ENCODE peak calls at places on chromosomes 7 and 10, in six cellular contexts. One of them, this sample, is unnamed.

GRCh38 chr7:157306836-157307533 is 29.8 kb upstream of the DNAJB6 start:
- DNase-seq in kidney epithelial cell: no peak
- DNase-seq in sigmoid colon: no peak
- DNase-seq in AG04450: no peak
- DNase-seq in PC-9: no peak
- DNase-seq in gastrocnemius medialis: no peak
- DNase-seq in this sample: no peak

GRCh38 chr7:70474639-70475234 is 657.2 kb upstream of the GALNT17 start:
- DNase-seq in sigmoid colon: no peak
- DNase-seq in AG04450: no peak
- DNase-seq in PC-9: no peak
- DNase-seq in kidney epithelial cell: no peak
- DNase-seq in gastrocnemius medialis: no peak
- DNase-seq in this sample: no peak

GRCh38 chr10:130812381-130813148 is 499.0 kb downstream of the TCERG1L start:
- DNase-seq in kidney epithelial cell: no peak
- DNase-seq in sigmoid colon: no peak
- DNase-seq in gastrocnemius medialis: no peak
- DNase-seq in AG04450: no peak
- DNase-seq in PC-9: no peak
- DNase-seq in this sample: no peak

GRCh38 chr7:116152276-116152675 is 58.1 kb upstream of the TES start:
- DNase-seq in PC-9: no peak
- DNase-seq in sigmoid colon: no peak
- DNase-seq in AG04450: no peak
- DNase-seq in gastrocnemius medialis: no peak
- DNase-seq in kidney epithelial cell: no peak
- DNase-seq in this sample: no peak

GRCh38 chr7:2936891-2937580 is 92.9 kb upstream of the GNA12 start:
- DNase-seq in sigmoid colon: peak
- DNase-seq in PC-9: no peak
- DNase-seq in gastrocnemius medialis: no peak
- DNase-seq in kidney epithelial cell: no peak
- DNase-seq in AG04450: no peak
- DNase-seq in this sample: no peak

GRCh38 chr7:99312316-99313203 is 13.1 kb upstream of the ARPC1A start:
- DNase-seq in PC-9: peak
- DNase-seq in AG04450: peak
- DNase-seq in sigmoid colon: peak
- DNase-seq in gastrocnemius medialis: peak
- DNase-seq in kidney epithelial cell: no peak
- DNase-seq in this sample: peak

GRCh38 chr10:110416776-110417732 is 80.7 kb upstream of the DUSP5 start:
- DNase-seq in sigmoid colon: no peak
- DNase-seq in AG04450: no peak
- DNase-seq in gastrocnemius medialis: no peak
- DNase-seq in kidney epithelial cell: no peak
- DNase-seq in PC-9: no peak
- DNase-seq in this sample: no peak

GRCh38 chr7:432933-433332 is 86.7 kb downstream of the PDGFA start:
- DNase-seq in PC-9: no peak
- DNase-seq in sigmoid colon: no peak
- DNase-seq in gastrocnemius medialis: no peak
- DNase-seq in AG04450: no peak
- DNase-seq in kidney epithelial cell: no peak
- DNase-seq in this sample: no peak

GRCh38 chr10:11454160-11454559 is 157.3 kb downstream of the USP6NL start:
- DNase-seq in PC-9: no peak
- DNase-seq in AG04450: no peak
- DNase-seq in sigmoid colon: no peak
- DNase-seq in kidney epithelial cell: no peak
- DNase-seq in gastrocnemius medialis: no peak
- DNase-seq in this sample: no peak

GRCh38 chr7:157250605-157251228 is 86.1 kb upstream of the DNAJB6 start:
- DNase-seq in sigmoid colon: no peak
- DNase-seq in PC-9: peak
- DNase-seq in AG04450: no peak
- DNase-seq in kidney epithelial cell: no peak
- DNase-seq in gastrocnemius medialis: no peak
- DNase-seq in this sample: peak

GRCh38 chr10:132204781-132205473 is 18.2 kb downstream of the DPYSL4 start:
- DNase-seq in gastrocnemius medialis: no peak
- DNase-seq in AG04450: no peak
- DNase-seq in kidney epithelial cell: no peak
- DNase-seq in PC-9: no peak
- DNase-seq in sigmoid colon: no peak
- DNase-seq in this sample: no peak

GRCh38 chr10:96585726-96586418 is 940 bp downstream of the TM9SF3 start:
- DNase-seq in AG04450: no peak
- DNase-seq in kidney epithelial cell: no peak
- DNase-seq in sigmoid colon: no peak
- DNase-seq in PC-9: no peak
- DNase-seq in gastrocnemius medialis: no peak
- DNase-seq in this sample: peak

GRCh38 chr10:70600512-70601395 is 1.8 kb downstream of the PRF1 start:
- DNase-seq in sigmoid colon: no peak
- DNase-seq in PC-9: no peak
- DNase-seq in AG04450: no peak
- DNase-seq in gastrocnemius medialis: no peak
- DNase-seq in kidney epithelial cell: no peak
- DNase-seq in this sample: no peak

GRCh38 chr10:70598857-70599295 is 3.7 kb downstream of the PRF1 start:
- DNase-seq in kidney epithelial cell: no peak
- DNase-seq in AG04450: no peak
- DNase-seq in PC-9: no peak
- DNase-seq in gastrocnemius medialis: no peak
- DNase-seq in sigmoid colon: no peak
- DNase-seq in this sample: no peak

GRCh38 chr10:70597856-70598815 is 4.4 kb downstream of the PRF1 start:
- DNase-seq in AG04450: no peak
- DNase-seq in sigmoid colon: no peak
- DNase-seq in gastrocnemius medialis: no peak
- DNase-seq in PC-9: no peak
- DNase-seq in kidney epithelial cell: no peak
- DNase-seq in this sample: no peak

GRCh38 chr10:70599791-70600190 is 2.8 kb downstream of the PRF1 start:
- DNase-seq in sigmoid colon: no peak
- DNase-seq in AG04450: no peak
- DNase-seq in kidney epithelial cell: no peak
- DNase-seq in gastrocnemius medialis: no peak
- DNase-seq in PC-9: no peak
- DNase-seq in this sample: no peak

DNA sequence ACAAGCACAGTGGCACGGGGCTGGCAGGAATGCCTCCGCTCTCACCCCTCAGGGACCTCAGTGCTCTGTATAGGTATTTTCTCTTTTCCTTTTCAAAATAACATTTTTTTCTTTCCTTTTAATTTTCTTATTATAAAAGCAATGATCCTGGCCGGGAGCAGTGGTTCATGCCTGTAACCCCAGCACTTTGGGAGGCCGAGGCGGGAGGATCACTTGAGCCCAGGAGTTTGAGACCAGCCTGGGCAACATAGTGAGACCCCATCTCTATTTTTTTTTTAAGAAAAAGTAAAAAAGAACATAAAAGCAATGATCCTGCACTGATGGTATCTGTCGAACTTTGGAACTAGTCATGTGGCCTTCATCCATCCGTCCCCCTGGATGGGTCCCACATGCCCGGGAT is 3.2 kb downstream of the PRF1 start:
- DNase-seq in sigmoid colon: no peak
- DNase-seq in PC-9: no peak
- DNase-seq in AG04450: no peak
- DNase-seq in kidney epithelial cell: no peak
- DNase-seq in gastrocnemius medialis: no peak
- DNase-seq in this sample: no peak
- H3K4me3 ChIP-seq in sigmoid colon: no peak
- H3K4me3 ChIP-seq in PC-9: no peak
- H3K4me3 ChIP-seq in AG04450: no peak
- H3K4me3 ChIP-seq in kidney epithelial cell: no peak
- H3K4me3 ChIP-seq in gastrocnemius medialis: no peak
- H3K4me3 ChIP-seq in this sample: no peak

DNA sequence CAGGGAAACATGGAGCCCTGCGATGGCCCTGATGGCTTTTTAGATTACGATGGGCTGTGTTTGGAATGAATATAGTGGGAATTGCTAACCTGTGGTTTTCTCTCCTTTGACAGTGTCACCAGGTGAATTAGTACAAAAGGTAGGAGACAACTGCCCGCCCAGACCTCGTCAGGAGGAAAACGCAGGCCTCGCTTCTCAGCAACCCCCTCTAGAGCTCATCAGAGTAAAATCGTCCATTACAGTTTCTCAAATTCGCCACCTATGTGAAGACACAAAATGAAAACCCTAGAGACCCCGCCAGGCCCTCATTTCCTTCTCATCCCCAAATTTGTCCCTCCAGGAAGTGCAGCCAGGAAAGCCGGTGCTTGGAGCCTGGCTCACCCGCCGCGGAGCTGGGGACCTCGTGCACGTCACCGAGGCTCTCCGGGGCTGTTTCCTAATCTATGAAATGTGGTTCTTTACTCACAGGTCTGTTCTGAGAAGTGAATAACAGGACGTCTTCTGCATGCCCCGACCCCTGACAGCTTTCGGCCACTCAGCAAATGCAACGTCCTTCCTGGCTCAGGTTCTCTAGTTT is 143.7 kb downstream of the VIPR2 start:
- DNase-seq in AG04450: no peak
- DNase-seq in PC-9: no peak
- DNase-seq in gastrocnemius medialis: no peak
- DNase-seq in sigmoid colon: no peak
- DNase-seq in kidney epithelial cell: no peak
- DNase-seq in this sample: no peak
- TF ChIP-seq CTCF in AG04450: no peak
- TF ChIP-seq CTCF in PC-9: no peak
- TF ChIP-seq CTCF in gastrocnemius medialis: no peak
- TF ChIP-seq CTCF in sigmoid colon: no peak
- TF ChIP-seq CTCF in kidney epithelial cell: no peak
- TF ChIP-seq CTCF in this sample: no peak

DNA sequence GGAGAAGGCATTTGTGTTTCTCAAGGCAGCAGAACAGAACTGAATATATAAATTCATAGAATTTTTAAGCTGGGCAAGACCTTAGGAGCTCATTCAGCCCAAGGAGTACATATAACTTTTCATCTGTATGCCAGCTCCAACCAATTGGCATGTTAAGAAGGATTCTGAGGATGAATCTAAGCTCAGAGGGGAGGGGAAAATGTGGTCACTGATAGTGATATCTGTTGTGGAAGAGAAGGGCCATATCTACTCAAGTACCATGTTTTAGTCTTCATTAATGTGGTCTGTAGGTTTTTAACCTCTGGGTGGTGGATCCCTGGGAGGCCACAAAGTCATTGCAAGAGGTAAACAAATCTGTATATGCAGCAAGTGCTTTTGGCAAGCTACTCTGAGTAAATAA is 6.4 kb downstream of the CALD1 start:
- DNase-seq in gastrocnemius medialis: no peak
- DNase-seq in sigmoid colon: no peak
- DNase-seq in PC-9: no peak
- DNase-seq in AG04450: no peak
- DNase-seq in kidney epithelial cell: no peak
- DNase-seq in this sample: no peak
- H3K4me3 ChIP-seq in gastrocnemius medialis: no peak
- H3K4me3 ChIP-seq in sigmoid colon: no peak
- H3K4me3 ChIP-seq in PC-9: no peak
- H3K4me3 ChIP-seq in AG04450: no peak
- H3K4me3 ChIP-seq in kidney epithelial cell: no peak
- H3K4me3 ChIP-seq in this sample: no peak

GRCh38 chr7:155216475-155217272 is 81.0 kb upstream of the INSIG1 start:
- DNase-seq in sigmoid colon: peak
- DNase-seq in PC-9: no peak
- DNase-seq in kidney epithelial cell: no peak
- DNase-seq in AG04450: no peak
- DNase-seq in gastrocnemius medialis: no peak
- DNase-seq in this sample: no peak
- TF ChIP-seq CTCF in sigmoid colon: no peak
- TF ChIP-seq CTCF in PC-9: peak
- TF ChIP-seq CTCF in kidney epithelial cell: no peak
- TF ChIP-seq CTCF in AG04450: no peak
- TF ChIP-seq CTCF in gastrocnemius medialis: no peak
- TF ChIP-seq CTCF in this sample: no peak

GRCh38 chr10:84600947-84601346 is 272.6 kb downstream of the CCSER2 start:
- DNase-seq in gastrocnemius medialis: no peak
- DNase-seq in AG04450: no peak
- DNase-seq in sigmoid colon: no peak
- DNase-seq in PC-9: no peak
- DNase-seq in kidney epithelial cell: no peak
- DNase-seq in this sample: no peak

GRCh38 chr10:84593546-84593945 is 265.2 kb downstream of the CCSER2 start:
- DNase-seq in PC-9: no peak
- DNase-seq in sigmoid colon: no peak
- DNase-seq in gastrocnemius medialis: no peak
- DNase-seq in AG04450: no peak
- DNase-seq in kidney epithelial cell: no peak
- DNase-seq in this sample: no peak

GRCh38 chr10:84603971-84604370 is 275.6 kb downstream of the CCSER2 start:
- DNase-seq in PC-9: no peak
- DNase-seq in gastrocnemius medialis: no peak
- DNase-seq in kidney epithelial cell: no peak
- DNase-seq in sigmoid colon: no peak
- DNase-seq in AG04450: no peak
- DNase-seq in this sample: no peak

GRCh38 chr10:84599254-84599653 is 270.9 kb downstream of the CCSER2 start:
- DNase-seq in PC-9: no peak
- DNase-seq in sigmoid colon: no peak
- DNase-seq in kidney epithelial cell: no peak
- DNase-seq in AG04450: no peak
- DNase-seq in gastrocnemius medialis: no peak
- DNase-seq in this sample: no peak
- H3K4me3 ChIP-seq in PC-9: no peak
- H3K4me3 ChIP-seq in sigmoid colon: no peak
- H3K4me3 ChIP-seq in kidney epithelial cell: no peak
- H3K4me3 ChIP-seq in AG04450: no peak
- H3K4me3 ChIP-seq in gastrocnemius medialis: no peak
- H3K4me3 ChIP-seq in this sample: no peak

DNA sequence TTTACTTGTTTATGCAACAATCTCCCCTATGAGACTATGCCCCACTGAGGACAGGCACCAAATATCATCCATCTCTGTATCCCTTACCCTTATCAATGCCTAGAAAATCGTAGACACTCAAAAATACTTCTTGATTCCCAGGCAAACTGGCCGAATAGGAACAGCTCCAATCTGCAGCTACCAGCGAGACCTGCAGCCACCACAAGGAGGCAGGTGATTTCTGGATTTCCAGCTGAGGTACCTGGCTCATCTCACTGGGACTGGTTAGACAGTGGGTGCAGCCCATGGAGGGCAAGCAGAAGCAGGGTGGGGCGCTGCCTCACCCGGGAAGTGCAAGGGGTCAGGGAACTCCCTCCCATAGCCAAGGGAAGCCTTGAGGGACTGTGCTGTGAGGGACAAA is 10.8 kb upstream of the PPP1R3C start:
- DNase-seq in gastrocnemius medialis: no peak
- DNase-seq in PC-9: peak
- DNase-seq in kidney epithelial cell: no peak
- DNase-seq in sigmoid colon: no peak
- DNase-seq in AG04450: no peak
- DNase-seq in this sample: peak
- TF ChIP-seq CTCF in gastrocnemius medialis: no peak
- TF ChIP-seq CTCF in PC-9: peak
- TF ChIP-seq CTCF in kidney epithelial cell: peak
- TF ChIP-seq CTCF in sigmoid colon: no peak
- TF ChIP-seq CTCF in AG04450: peak
- TF ChIP-seq CTCF in this sample: peak

This sample was measured in GM12865.